ENCODE peak calls at places on chromosomes 6 and 20, in ten cellular contexts. T, H, I, W, U, L, S, Q, N and G are unnamed samples.

GRCh38 chr6:65182681-65183080 is 524.3 kb downstream of the EYS start:
- DNase-seq in T (no peak), H (no peak), I (no peak), W (no peak), U (peak; percentile 44), L (no peak), S (peak; percentile 40), Q (no peak), N (no peak), G (no peak)

GRCh38 chr20:47208534-47209174 is 147.8 kb downstream of the ZMYND8 start:
- DNase-seq in T (no peak), H (no peak), I (no peak), W (no peak), U (no peak), L (no peak), S (no peak), Q (no peak), N (no peak), G (no peak)

GRCh38 chr6:41470341-41471063 is 75.7 kb upstream of the FOXP4 start:
- DNase-seq in T (peak; percentile 50), H (no peak), I (peak; percentile 31), W (no peak), U (peak; percentile 32), L (no peak), S (no peak), Q (no peak), N (no peak), G (no peak)

GRCh38 chr6:100573169-100573568 is 108.4 kb upstream of the SIM1 start:
- DNase-seq in T (peak; percentile 60), H (no peak), I (peak; percentile 42), W (no peak), U (no peak), L (no peak), S (peak; percentile 65), Q (no peak), N (no peak), G (no peak)

GRCh38 chr20:3203315-3204123 is 963 bp downstream of the DDRGK1 start:
- DNase-seq in T (peak; percentile 39), H (peak; percentile 14), I (peak; percentile 25), W (no peak), U (peak; percentile 47), L (peak; percentile 30), S (no peak), Q (peak; percentile 48), N (peak; percentile 29), G (no peak)

GRCh38 chr6:87200469-87201174 is 45.3 kb downstream of the ZNF292 start:
- DNase-seq in T (peak; percentile 44), H (no peak), I (no peak), W (no peak), U (peak; percentile 82), L (no peak), S (peak; percentile 41), Q (no peak), N (no peak), G (no peak)

GRCh38 chr6:56288347-56288746 is 41.0 kb upstream of the COL21A1 start:
- DNase-seq in T (no peak), H (no peak), I (peak; percentile 26), W (no peak), U (no peak), L (no peak), S (no peak), Q (no peak), N (no peak), G (no peak)

GRCh38 chr6:1686117-1687098 is 76.7 kb downstream of the FOXC1 start:
- DNase-seq in T (peak; percentile 100), H (no peak), I (peak; percentile 98), W (no peak), U (no peak), L (no peak), S (peak; percentile 96), Q (no peak), N (no peak), G (no peak)

GRCh38 chr20:49675368-49676151 is 38.1 kb downstream of the B4GALT5 start:
- DNase-seq in T (peak; percentile 53), H (no peak), I (peak; percentile 28), W (no peak), U (no peak), L (no peak), S (no peak), Q (no peak), N (no peak), G (no peak)

GRCh38 chr20:4297141-4297826 is 281.9 kb upstream of the RNF24 start:
- DNase-seq in T (peak; percentile 94), H (no peak), I (no peak), W (no peak), U (no peak), L (no peak), S (peak; percentile 2), Q (no peak), N (no peak), G (no peak)

GRCh38 chr6:146851837-146852236 is 253.1 kb downstream of the ADGB start:
- DNase-seq in T (peak; percentile 94), H (no peak), I (peak; percentile 84), W (no peak), U (no peak), L (no peak), S (peak; percentile 94), Q (no peak), N (no peak), G (no peak)

GRCh38 chr20:54023406-54023805 is 47.0 kb downstream of the BCAS1 start:
- DNase-seq in T (no peak), H (no peak), I (no peak), W (no peak), U (no peak), L (no peak), S (no peak), Q (no peak), N (no peak), G (no peak)

GRCh38 chr20:21017381-21018085 is 88.6 kb downstream of the LINC00237 start:
- DNase-seq in T (no peak), H (no peak), I (no peak), W (no peak), U (no peak), L (no peak), S (no peak), Q (no peak), N (no peak), G (no peak)

GRCh38 chr6:10531942-10532341 is 10.8 kb downstream of the GCNT2 start:
- DNase-seq in T (no peak), H (no peak), I (no peak), W (no peak), U (no peak), L (no peak), S (no peak), Q (no peak), N (no peak), G (no peak)

GRCh38 chr6:41698350-41698781 is 37.0 kb downstream of the TFEB start:
- DNase-seq in T (peak; percentile 98), H (no peak), I (no peak), W (no peak), U (no peak), L (no peak), S (peak; percentile 98), Q (no peak), N (no peak), G (no peak)

GRCh38 chr6:24149836-24150235 is 23.8 kb downstream of the NRSN1 start:
- DNase-seq in T (no peak), H (no peak), I (no peak), W (no peak), U (no peak), L (no peak), S (no peak), Q (no peak), N (no peak), G (no peak)